ENCODE peak calls at places on chromosomes 11 and 22, in eight cellular contexts. T is A549, F is AG09309, H is K562, B is fibroblast of pulmonary artery, P is fibroblast of lung, I is esophagus squamous epithelium, S is natural killer cell. X is an unnamed sample.

GRCh38 chr11:67463680-67464410 is 5.2 kb downstream of the TMEM134 start:
- DNase-seq in T (peak), F (no peak), H (peak), B (no peak), P (peak), I (no peak), S (no peak), X (peak)

GRCh38 chr22:41913040-41913719 is 1.7 kb downstream of the SHISA8 start:
- DNase-seq in T (no peak), F (no peak), H (no peak), B (no peak), P (no peak), I (no peak), S (no peak), X (no peak)

GRCh38 chr11:11982975-11983374 is 25.5 kb downstream of the DKK3 start:
- DNase-seq in T (no peak), F (no peak), H (no peak), B (no peak), P (peak), I (no peak), S (no peak), X (no peak)

GRCh38 chr22:50530280-50530856 is 556 bp upstream of the TYMP start:
- DNase-seq in T (peak), F (peak), H (no peak), B (peak), P (peak), I (no peak), S (no peak), X (peak)

GRCh38 chr11:115199501-115199900 is 304.7 kb downstream of the CADM1 start:
- DNase-seq in T (no peak), F (peak), H (no peak), B (no peak), P (peak), I (no peak), S (no peak), X (no peak)

GRCh38 chr11:128802358-128802981 is 64.6 kb downstream of the KCNJ1 start:
- DNase-seq in T (peak), F (no peak), H (no peak), B (peak), P (no peak), I (no peak), S (no peak), X (no peak)

GRCh38 chr11:125441648-125442410 is 54.2 kb downstream of the FEZ1 start:
- DNase-seq in T (no peak), F (no peak), H (no peak), B (peak), P (no peak), I (no peak), S (no peak), X (no peak)

GRCh38 chr11:123103326-123103980 is 41.5 kb upstream of the HSPA8 start:
- DNase-seq in T (peak), F (peak), H (peak), B (peak), P (peak), I (no peak), S (no peak), X (no peak)

GRCh38 chr11:63737718-63738117 is 30.9 kb downstream of the ZFTA start:
- DNase-seq in T (no peak), F (no peak), H (peak), B (no peak), P (no peak), I (no peak), S (no peak), X (no peak)

GRCh38 chr11:70631624-70632047 is 233.3 kb downstream of the CTTN start:
- DNase-seq in T (no peak), F (no peak), H (no peak), B (no peak), P (no peak), I (no peak), S (no peak), X (no peak)

GRCh38 chr11:614091-614582 is 1.6 kb downstream of the IRF7 start:
- DNase-seq in T (no peak), F (no peak), H (no peak), B (no peak), P (no peak), I (no peak), S (no peak), X (peak)

GRCh38 chr22:32619614-32620426 is 145.2 kb downstream of the FBXO7 start:
- DNase-seq in T (peak), F (no peak), H (no peak), B (peak), P (peak), I (no peak), S (no peak), X (no peak)

GRCh38 chr11:118142809-118143208 is 9.8 kb downstream of the SCN4B start:
- DNase-seq in T (no peak), F (no peak), H (no peak), B (no peak), P (no peak), I (no peak), S (no peak), X (peak)

GRCh38 chr11:2481253-2481652 is 36.4 kb downstream of the KCNQ1 start:
- DNase-seq in T (no peak), F (no peak), H (no peak), B (no peak), P (no peak), I (no peak), S (no peak), X (no peak)

GRCh38 chr11:120568572-120569307 is 57.2 kb downstream of the GRIK4 start:
- DNase-seq in T (no peak), F (no peak), H (no peak), B (no peak), P (no peak), I (no peak), S (no peak), X (no peak)

GRCh38 chr11:130144721-130145327 is 14.8 kb upstream of the ST14 start:
- DNase-seq in T (no peak), F (no peak), H (no peak), B (no peak), P (no peak), I (no peak), S (no peak), X (no peak)
- TF ChIP-seq CTCF in T (no peak), F (no peak), H (no peak), B (no peak), P (no peak), I (no peak), S (no peak), X (no peak)

DNA sequence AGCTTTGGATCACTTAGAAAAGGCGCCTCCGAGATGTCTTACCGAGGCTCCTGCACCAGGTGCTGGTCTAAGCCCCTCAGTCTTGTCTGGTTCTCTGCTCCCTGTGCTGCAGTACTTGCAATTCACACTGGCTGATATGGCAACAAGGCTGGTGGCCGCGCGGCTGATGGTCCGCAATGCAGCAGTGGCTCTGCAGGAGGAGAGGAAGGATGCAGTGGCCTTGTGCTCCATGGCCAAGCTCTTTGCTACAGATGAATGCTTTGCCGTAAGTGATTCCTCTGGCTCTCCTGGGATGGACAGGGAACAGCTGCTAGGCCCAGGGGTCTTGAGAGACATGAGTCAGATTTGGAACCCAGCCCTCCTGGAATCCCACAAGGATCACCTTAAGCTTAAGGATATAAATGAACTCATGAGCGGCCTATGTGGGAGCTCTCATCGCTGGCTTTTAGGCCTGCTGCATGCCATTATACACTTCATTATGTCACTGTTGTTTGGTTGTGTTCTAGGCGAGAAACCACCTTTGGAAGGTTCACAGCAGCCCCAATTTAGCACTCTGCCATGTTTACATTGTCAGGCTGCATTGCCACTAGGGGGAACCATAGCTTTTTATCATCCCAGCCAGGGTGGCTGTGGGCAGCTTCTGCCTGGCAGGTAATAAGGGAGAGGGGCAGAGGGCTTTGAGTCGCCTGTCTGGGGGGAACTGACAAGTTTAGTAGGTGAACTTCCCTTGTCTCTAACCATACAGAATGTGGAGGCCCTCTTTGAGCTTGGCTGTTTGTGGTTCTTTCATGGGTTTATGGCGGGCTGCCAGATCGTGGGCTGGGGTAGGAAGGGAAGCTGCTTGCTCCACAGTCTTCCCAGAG is 8.5 kb downstream of the ACAD8 start:
- DNase-seq in T (peak), F (no peak), H (peak), B (peak), P (no peak), I (no peak), S (no peak), X (no peak)
- TF ChIP-seq CTCF in T (peak), F (peak), H (peak), B (peak), P (peak), I (peak), S (no peak), X (peak)

GRCh38 chr11:102368472-102368871 is 21.5 kb downstream of the BIRC2 start:
- DNase-seq in T (no peak), F (no peak), H (no peak), B (no peak), P (no peak), I (no peak), S (no peak), X (no peak)
- TF ChIP-seq CTCF in T (no peak), F (no peak), H (no peak), B (no peak), P (no peak), I (no peak), S (no peak), X (no peak)

DNA sequence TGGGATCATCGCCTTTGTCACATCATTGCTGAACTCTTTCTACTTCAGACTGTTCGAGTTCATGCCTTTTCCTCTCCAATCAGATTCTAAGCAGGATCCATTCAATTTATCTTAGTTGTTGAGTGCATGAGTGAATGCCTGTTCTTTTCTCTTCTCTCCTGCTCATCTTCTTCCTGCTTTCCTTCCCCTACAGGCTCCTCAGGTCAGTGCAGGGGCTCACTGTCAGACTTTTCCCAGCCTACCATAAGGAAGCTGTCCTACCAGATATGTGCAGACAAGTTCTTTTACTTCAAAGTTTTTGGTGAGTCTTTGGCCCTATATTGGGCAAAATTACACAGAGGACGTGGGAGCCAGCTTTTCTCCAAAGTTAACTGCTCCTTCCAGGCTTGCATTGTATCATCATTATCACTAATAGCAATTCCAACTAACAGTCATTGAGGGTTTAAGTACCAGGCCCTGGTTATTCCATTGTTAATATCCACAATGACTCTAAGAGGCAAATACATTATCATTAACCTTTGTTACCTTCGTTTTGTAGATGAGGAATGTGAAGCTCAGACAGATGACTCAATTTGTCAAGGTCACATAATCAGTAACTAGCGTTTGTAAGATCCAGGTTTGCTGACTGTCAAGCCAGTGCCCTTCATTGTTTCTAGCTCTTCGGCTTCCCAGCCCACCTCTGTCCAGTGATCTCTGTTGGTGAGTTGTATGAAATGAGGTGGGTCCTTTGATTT is 30.4 kb downstream of the OR6Q1 start:
- DNase-seq in T (peak), F (no peak), H (no peak), B (no peak), P (peak), I (no peak), S (no peak), X (no peak)
- TF ChIP-seq CTCF in T (no peak), F (peak), H (no peak), B (peak), P (peak), I (no peak), S (no peak), X (no peak)

GRCh38 chr11:34792143-34792542 is 124.0 kb downstream of the APIP start:
- DNase-seq in T (no peak), F (no peak), H (peak), B (no peak), P (no peak), I (no peak), S (no peak), X (no peak)
- TF ChIP-seq CTCF in T (no peak), F (no peak), H (peak), B (no peak), P (no peak), I (no peak), S (no peak), X (no peak)

GRCh38 chr22:39530692-39531331 is 1.7 kb downstream of the RPS19BP1 start:
- DNase-seq in T (no peak), F (no peak), H (peak), B (peak), P (no peak), I (no peak), S (no peak), X (no peak)

GRCh38 chr22:39530136-39530535 is 2.4 kb downstream of the RPS19BP1 start:
- DNase-seq in T (no peak), F (no peak), H (no peak), B (no peak), P (no peak), I (no peak), S (no peak), X (no peak)

GRCh38 chr22:39528681-39529486 is 3.7 kb downstream of the RPS19BP1 start:
- DNase-seq in T (peak), F (peak), H (peak), B (peak), P (peak), I (peak), S (peak), X (peak)

GRCh38 chr22:39528080-39528661 is 4.4 kb downstream of the RPS19BP1 start:
- DNase-seq in T (no peak), F (no peak), H (no peak), B (no peak), P (no peak), I (no peak), S (no peak), X (no peak)

GRCh38 chr22:39529487-39529851 is 3.1 kb downstream of the RPS19BP1 start:
- DNase-seq in T (no peak), F (no peak), H (no peak), B (no peak), P (no peak), I (no peak), S (no peak), X (no peak)
- TF ChIP-seq CTCF in T (no peak), F (no peak), H (no peak), B (no peak), P (no peak), I (no peak), S (peak), X (peak)

DNA sequence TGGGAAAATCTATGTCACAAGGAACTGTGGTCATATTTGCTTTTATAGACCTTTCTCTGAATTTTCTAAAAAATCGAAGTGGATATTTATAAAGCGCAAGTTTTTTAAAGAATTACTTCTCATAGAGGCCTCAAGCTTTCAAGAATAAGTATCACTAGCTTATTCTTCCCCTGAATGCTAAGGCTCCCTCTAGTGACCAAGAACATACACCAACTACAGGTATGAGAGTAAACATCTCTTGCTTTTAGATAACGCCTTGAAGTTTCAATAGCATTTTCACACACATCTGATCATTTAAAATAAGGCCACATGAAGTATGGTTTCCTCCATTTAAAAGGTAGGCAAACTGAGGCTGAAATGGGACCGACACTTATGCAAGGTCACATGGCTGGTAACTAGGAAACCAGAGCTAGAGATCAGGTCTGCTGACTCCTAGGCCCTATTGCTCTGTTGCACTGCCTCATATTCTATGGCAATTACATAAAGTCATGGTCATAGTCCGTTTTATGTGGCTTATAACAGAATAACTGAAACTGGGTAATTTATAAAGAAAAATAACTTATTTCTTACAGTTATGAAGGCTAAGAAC is 66.5 kb downstream of the CCDC34 start:
- DNase-seq in T (peak), F (peak), H (peak), B (peak), P (peak), I (no peak), S (no peak), X (no peak)
- TF ChIP-seq CTCF in T (peak), F (peak), H (peak), B (peak), P (peak), I (peak), S (no peak), X (no peak)

GRCh38 chr11:113906038-113906437 is 1.4 kb downstream of the HTR3B start:
- DNase-seq in T (peak), F (no peak), H (no peak), B (peak), P (peak), I (no peak), S (no peak), X (no peak)
- TF ChIP-seq CTCF in T (peak), F (peak), H (peak), B (peak), P (no peak), I (no peak), S (no peak), X (no peak)

GRCh38 chr11:130383363-130384168 is 44.8 kb downstream of the ADAMTS8 start:
- DNase-seq in T (no peak), F (peak), H (no peak), B (peak), P (peak), I (no peak), S (no peak), X (no peak)

GRCh38 chr11:130379276-130379675 is 49.1 kb downstream of the ADAMTS8 start:
- DNase-seq in T (no peak), F (no peak), H (no peak), B (no peak), P (no peak), I (no peak), S (no peak), X (no peak)

DNA sequence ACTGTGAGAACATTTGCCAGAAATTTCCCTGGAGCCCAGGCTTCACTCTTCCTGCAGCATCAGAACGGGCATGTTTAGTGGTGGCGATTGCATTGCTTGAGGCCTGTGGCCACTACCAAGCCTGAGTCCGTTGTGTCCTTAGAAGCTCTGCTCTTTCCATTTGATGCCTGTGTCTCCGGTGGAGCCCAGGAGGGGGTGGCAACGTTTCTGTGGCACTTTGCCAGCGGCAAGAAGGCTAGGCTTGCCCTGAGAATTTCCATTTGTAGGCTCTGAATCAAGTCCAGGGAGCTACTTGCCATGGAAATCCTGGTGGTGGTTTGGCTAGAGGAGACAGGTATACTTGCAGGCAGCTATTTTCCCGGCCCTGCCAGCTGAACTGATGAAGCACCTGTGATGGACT is 47.1 kb downstream of the ADAMTS8 start:
- DNase-seq in T (peak), F (no peak), H (no peak), B (no peak), P (no peak), I (no peak), S (no peak), X (no peak)
- TF ChIP-seq CTCF in T (no peak), F (no peak), H (no peak), B (no peak), P (no peak), I (no peak), S (no peak), X (no peak)

X was measured in CD14-positive monocyte.